ENCODE peak calls at places on chromosomes 6 and 20, in four cellular contexts. One of them, this sample, is unnamed.

GRCh38 chr20:40958598-40958997 is 70.0 kb upstream of the TOP1 start:
- DNase-seq in ovary: no peak
- DNase-seq in Caco-2: no peak
- DNase-seq in ACHN: no peak
- DNase-seq in this sample: no peak

GRCh38 chr20:63202021-63202420 is 13.9 kb downstream of the YTHDF1 start:
- DNase-seq in Caco-2: no peak
- DNase-seq in ACHN: no peak
- DNase-seq in ovary: no peak
- DNase-seq in this sample: no peak

GRCh38 chr6:67606905-67607828 is 1027.9 kb upstream of the ADGRB3 start:
- DNase-seq in Caco-2: no peak
- DNase-seq in ovary: no peak
- DNase-seq in ACHN: no peak
- DNase-seq in this sample: no peak

GRCh38 chr6:34657037-34657306 is 39.6 kb downstream of the ILRUN start:
- DNase-seq in Caco-2: no peak
- DNase-seq in ovary: no peak
- DNase-seq in ACHN: peak
- DNase-seq in this sample: no peak

GRCh38 chr6:40529040-40529439 is 58.1 kb downstream of the LRFN2 start:
- DNase-seq in ACHN: no peak
- DNase-seq in Caco-2: no peak
- DNase-seq in ovary: no peak
- DNase-seq in this sample: no peak

GRCh38 chr6:37236921-37237320 is 20.7 kb upstream of the TBC1D22B start:
- DNase-seq in Caco-2: no peak
- DNase-seq in ovary: no peak
- DNase-seq in ACHN: no peak
- DNase-seq in this sample: no peak

GRCh38 chr6:148432405-148433195 is 90.0 kb downstream of the SASH1 start:
- DNase-seq in ACHN: no peak
- DNase-seq in Caco-2: no peak
- DNase-seq in ovary: no peak
- DNase-seq in this sample: no peak

GRCh38 chr6:5968817-5969726 is 37.7 kb downstream of the NRN1 start:
- DNase-seq in Caco-2: no peak
- DNase-seq in ovary: no peak
- DNase-seq in ACHN: peak
- DNase-seq in this sample: peak

GRCh38 chr6:8499540-8499939 is 64.2 kb upstream of the SLC35B3 start:
- DNase-seq in ovary: no peak
- DNase-seq in ACHN: peak
- DNase-seq in Caco-2: no peak
- DNase-seq in this sample: no peak

GRCh38 chr6:93701526-93701925 is 282.2 kb upstream of the EPHA7 start:
- DNase-seq in ACHN: no peak
- DNase-seq in ovary: no peak
- DNase-seq in Caco-2: no peak
- DNase-seq in this sample: no peak

GRCh38 chr20:33020278-33021161 is 10.9 kb upstream of the BPIFB6 start:
- DNase-seq in Caco-2: no peak
- DNase-seq in ACHN: no peak
- DNase-seq in ovary: no peak
- DNase-seq in this sample: no peak

GRCh38 chr6:159981591-159982245 is 12.8 kb downstream of the IGF2R start:
- DNase-seq in ACHN: no peak
- DNase-seq in Caco-2: no peak
- DNase-seq in ovary: peak
- DNase-seq in this sample: peak

GRCh38 chr6:43308101-43308989 is at the start of gene CRIP3:
- DNase-seq in ovary: peak
- DNase-seq in ACHN: peak
- DNase-seq in Caco-2: no peak
- DNase-seq in this sample: peak

GRCh38 chr6:13249817-13250216 is 78.5 kb downstream of the TBC1D7 start:
- DNase-seq in ACHN: no peak
- DNase-seq in ovary: no peak
- DNase-seq in Caco-2: no peak
- DNase-seq in this sample: no peak

GRCh38 chr6:14641401-14641800 is 523.8 kb downstream of the CD83 start:
- DNase-seq in ovary: no peak
- DNase-seq in ACHN: no peak
- DNase-seq in Caco-2: no peak
- DNase-seq in this sample: peak

GRCh38 chr6:142566628-142567396 is 265.0 kb downstream of the ADGRG6 start:
- DNase-seq in ovary: no peak
- DNase-seq in ACHN: peak
- DNase-seq in Caco-2: peak
- DNase-seq in this sample: peak

GRCh38 chr6:120405947-120406346 is 928.3 kb downstream of the TBC1D32 start:
- DNase-seq in Caco-2: no peak
- DNase-seq in ACHN: no peak
- DNase-seq in ovary: no peak
- DNase-seq in this sample: no peak

GRCh38 chr6:40631760-40632159 is 44.6 kb upstream of the LRFN2 start:
- DNase-seq in ovary: no peak
- DNase-seq in ACHN: no peak
- DNase-seq in Caco-2: no peak
- DNase-seq in this sample: no peak

GRCh38 chr6:132490478-132491204 is 22.3 kb downstream of the STX7 start:
- DNase-seq in Caco-2: no peak
- DNase-seq in ACHN: no peak
- DNase-seq in ovary: no peak
- DNase-seq in this sample: no peak

GRCh38 chr6:161128680-161129196 is 137.2 kb downstream of the MAP3K4 start:
- DNase-seq in Caco-2: no peak
- DNase-seq in ACHN: no peak
- DNase-seq in ovary: no peak
- DNase-seq in this sample: no peak

GRCh38 chr6:71473908-71474307 is 185.3 kb downstream of the OGFRL1 start:
- DNase-seq in Caco-2: no peak
- DNase-seq in ovary: no peak
- DNase-seq in ACHN: peak
- DNase-seq in this sample: no peak

GRCh38 chr6:5752282-5752681 is 254.4 kb downstream of the NRN1 start:
- DNase-seq in ovary: no peak
- DNase-seq in Caco-2: no peak
- DNase-seq in ACHN: no peak
- DNase-seq in this sample: no peak

GRCh38 chr6:140311146-140311545 is 936.7 kb upstream of the CITED2 start:
- DNase-seq in Caco-2: no peak
- DNase-seq in ovary: no peak
- DNase-seq in ACHN: no peak
- DNase-seq in this sample: no peak

GRCh38 chr6:107491791-107492674 is 2.1 kb downstream of the SOBP start:
- DNase-seq in Caco-2: no peak
- DNase-seq in ovary: peak
- DNase-seq in ACHN: no peak
- DNase-seq in this sample: peak